ENCODE peak calls at places on chromosomes 7 and 10, in six cellular contexts. J is body of pancreas, O is substantia nigra, B is PC-9, Z is caudate nucleus, K is heart right ventricle. U is an unnamed sample.

GRCh38 chr7:108402865-108403264 is 53.4 kb downstream of the NRCAM start:
- DNase-seq in J (peak), O (no peak), B (no peak), Z (no peak), K (no peak), U (no peak)

GRCh38 chr7:99004216-99004615 is 125.9 kb downstream of the TRRAP start:
- DNase-seq in J (no peak), O (no peak), B (no peak), Z (no peak), K (no peak), U (no peak)

GRCh38 chr10:128963246-128964099 is 503.6 kb upstream of the MGMT start:
- DNase-seq in J (no peak), O (no peak), B (no peak), Z (peak), K (no peak), U (no peak)

GRCh38 chr10:111200505-111201186 is 123.8 kb downstream of the ADRA2A start:
- DNase-seq in J (peak), O (no peak), B (no peak), Z (no peak), K (no peak), U (peak)

GRCh38 chr10:28554952-28555351 is 22.0 kb downstream of the WAC start:
- DNase-seq in J (no peak), O (no peak), B (no peak), Z (no peak), K (no peak), U (no peak)

GRCh38 chr10:125554016-125554703 is 128.8 kb downstream of the TEX36 start:
- DNase-seq in J (no peak), O (no peak), B (no peak), Z (no peak), K (no peak), U (no peak)

GRCh38 chr7:98872328-98872924 is 2.6 kb upstream of the TMEM130 start:
- DNase-seq in J (no peak), O (no peak), B (no peak), Z (no peak), K (no peak), U (no peak)

GRCh38 chr7:29647020-29647654 is 83.5 kb downstream of the PRR15 start:
- DNase-seq in J (no peak), O (no peak), B (no peak), Z (peak), K (no peak), U (no peak)

DNA sequence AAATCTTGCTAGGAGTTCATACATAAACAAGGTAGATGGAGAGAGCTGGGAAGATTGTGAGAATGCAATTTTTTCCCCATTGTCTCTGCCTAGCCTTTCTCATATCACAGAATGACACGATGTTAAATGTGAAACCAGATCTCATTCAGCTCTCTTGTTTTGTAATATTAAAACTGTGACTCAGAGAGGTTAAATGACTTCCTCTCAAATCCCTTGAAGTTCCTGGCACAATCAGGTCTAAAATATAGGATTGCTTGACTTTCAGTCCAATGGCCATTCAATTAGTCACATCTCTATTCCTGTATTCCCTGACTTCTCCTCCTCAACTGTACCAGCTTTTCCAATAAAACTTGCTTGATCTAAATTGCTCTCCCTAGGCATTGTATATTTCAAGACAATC is 3.1 kb downstream of the ANKRD22 start:
- DNase-seq in J (no peak), O (no peak), B (peak), Z (no peak), K (no peak), U (no peak)
- H3K27ac ChIP-seq in J (peak), O (no peak), B (peak), Z (no peak), K (peak), U (no peak)

GRCh38 chr7:116353614-116354013 is 143.3 kb downstream of the TES start:
- DNase-seq in J (peak), O (no peak), B (no peak), Z (no peak), K (peak), U (peak)
- H3K27ac ChIP-seq in J (peak), O (no peak), B (peak), Z (no peak), K (peak), U (peak)

DNA sequence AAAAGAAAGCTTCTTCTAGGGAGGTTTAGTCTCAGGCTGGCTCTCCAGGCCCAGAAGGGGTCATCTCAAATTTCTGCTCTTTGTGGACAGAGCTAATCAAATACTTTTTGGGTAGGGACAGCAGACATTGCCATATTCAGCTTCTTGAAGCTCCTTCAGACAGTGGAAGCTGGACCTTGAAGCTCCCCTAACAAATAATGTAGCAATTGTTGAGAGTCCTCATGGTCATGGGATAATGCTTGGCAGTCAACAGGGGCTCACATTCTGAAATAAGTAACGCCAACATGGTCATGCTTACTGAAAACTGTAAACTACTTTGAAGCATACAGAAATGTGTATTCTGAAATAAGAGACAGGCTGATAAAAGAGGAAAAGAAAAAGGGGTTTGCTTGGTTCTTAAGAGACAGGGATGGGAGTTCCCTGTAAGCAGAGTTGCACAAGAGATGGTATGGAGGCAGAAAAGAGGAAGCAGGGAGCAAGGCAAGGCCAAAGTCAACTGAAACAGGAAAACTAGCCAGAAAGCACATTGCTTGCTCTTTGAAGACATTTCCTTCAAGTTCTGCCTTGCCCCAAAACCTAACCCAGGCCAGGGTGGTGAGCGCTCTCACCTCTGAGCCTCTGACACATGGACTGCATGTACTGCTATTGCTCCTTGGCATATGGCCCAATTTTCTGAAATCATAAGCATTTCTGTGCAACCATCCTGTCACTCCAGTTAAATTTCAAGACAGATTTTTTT is 53.1 kb upstream of the KMT2E start:
- DNase-seq in J (no peak), O (no peak), B (no peak), Z (peak), K (no peak), U (no peak)
- H3K27ac ChIP-seq in J (peak), O (no peak), B (no peak), Z (peak), K (peak), U (peak)

DNA sequence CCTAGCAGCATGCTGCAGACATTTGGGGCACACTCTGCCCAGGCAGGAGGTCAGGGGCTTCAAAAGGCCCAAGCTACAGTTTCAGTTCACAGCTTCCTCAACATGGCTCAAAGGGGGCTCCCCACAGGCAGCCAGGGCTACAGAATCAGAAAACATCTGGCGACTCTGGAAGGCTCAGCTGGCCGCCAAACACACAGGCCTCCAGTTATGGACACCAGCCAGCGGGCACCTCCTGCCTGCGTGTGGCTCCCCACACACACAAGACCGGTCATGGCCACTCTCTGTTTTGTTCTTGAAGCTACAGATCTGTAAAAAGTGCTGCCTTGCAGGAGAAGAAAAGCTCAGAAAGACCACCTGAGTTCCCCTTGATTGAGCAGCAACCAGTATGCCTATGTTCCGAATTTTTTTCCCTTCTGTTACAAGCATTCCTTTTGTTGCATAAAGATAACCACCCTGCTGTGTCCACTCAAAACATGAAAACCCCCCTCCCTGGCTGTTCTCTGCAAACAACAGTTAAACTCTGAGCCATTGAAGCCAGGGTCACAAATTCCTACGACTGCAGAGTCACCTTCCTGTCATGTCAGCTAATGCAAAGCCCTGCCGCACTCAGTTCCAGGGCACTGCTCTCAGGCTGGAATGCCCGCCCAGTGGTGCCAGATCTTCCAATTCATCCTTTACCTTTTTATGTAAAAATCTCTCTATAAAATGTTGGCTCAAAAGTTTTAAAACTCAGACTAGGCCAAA is 33.6 kb downstream of the VSTM4 start:
- DNase-seq in J (no peak), O (peak), B (no peak), Z (no peak), K (peak), U (no peak)
- H3K27ac ChIP-seq in J (no peak), O (peak), B (no peak), Z (no peak), K (peak), U (no peak)

GRCh38 chr10:4066581-4067403 is 281.8 kb upstream of the KLF6 start:
- DNase-seq in J (no peak), O (no peak), B (no peak), Z (no peak), K (no peak), U (no peak)
- H3K27ac ChIP-seq in J (no peak), O (no peak), B (no peak), Z (no peak), K (no peak), U (peak)

DNA sequence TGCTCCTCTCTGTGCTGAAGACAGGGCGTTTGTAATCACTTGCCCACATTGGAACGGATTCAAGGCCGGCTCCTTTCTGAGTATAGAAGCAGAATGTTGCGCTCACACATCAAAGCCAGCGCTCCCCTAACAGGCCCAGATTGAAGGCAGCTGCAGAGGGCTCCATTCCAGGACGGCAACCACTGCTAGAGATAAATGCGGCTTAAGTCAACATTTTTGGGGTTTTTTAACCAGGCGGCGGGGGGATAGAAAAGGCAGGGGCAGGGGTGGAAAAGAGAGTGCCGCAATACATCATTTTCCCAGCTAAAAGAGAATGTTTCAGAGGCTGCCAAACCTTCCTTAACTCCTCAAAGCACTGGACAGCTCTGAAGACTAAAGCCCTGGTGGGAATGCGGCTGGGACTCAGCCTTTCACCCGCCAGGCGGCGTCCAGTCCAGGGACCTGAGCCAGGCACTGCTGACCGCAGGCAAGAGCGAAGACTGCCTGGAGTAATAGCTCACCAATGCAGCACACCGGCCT is 189.6 kb downstream of the TNS3 start:
- DNase-seq in J (peak), O (peak), B (no peak), Z (peak), K (peak), U (no peak)
- H3K27ac ChIP-seq in J (peak), O (no peak), B (no peak), Z (no peak), K (no peak), U (no peak)

GRCh38 chr10:119409906-119410305 is 132.6 kb downstream of the RGS10 start:
- DNase-seq in J (peak), O (no peak), B (no peak), Z (no peak), K (peak), U (peak)
- H3K27ac ChIP-seq in J (peak), O (no peak), B (no peak), Z (no peak), K (peak), U (peak)

GRCh38 chr10:74587109-74587508 is 239.3 kb upstream of the KAT6B start:
- DNase-seq in J (no peak), O (no peak), B (no peak), Z (no peak), K (no peak), U (no peak)

GRCh38 chr10:74585231-74586087 is 240.9 kb upstream of the KAT6B start:
- DNase-seq in J (peak), O (peak), B (no peak), Z (peak), K (no peak), U (no peak)

GRCh38 chr10:74586088-74586585 is 240.3 kb upstream of the KAT6B start:
- DNase-seq in J (peak), O (no peak), B (no peak), Z (no peak), K (peak), U (no peak)

GRCh38 chr10:74593470-74593869 is 232.9 kb upstream of the KAT6B start:
- DNase-seq in J (no peak), O (no peak), B (no peak), Z (no peak), K (no peak), U (no peak)

DNA sequence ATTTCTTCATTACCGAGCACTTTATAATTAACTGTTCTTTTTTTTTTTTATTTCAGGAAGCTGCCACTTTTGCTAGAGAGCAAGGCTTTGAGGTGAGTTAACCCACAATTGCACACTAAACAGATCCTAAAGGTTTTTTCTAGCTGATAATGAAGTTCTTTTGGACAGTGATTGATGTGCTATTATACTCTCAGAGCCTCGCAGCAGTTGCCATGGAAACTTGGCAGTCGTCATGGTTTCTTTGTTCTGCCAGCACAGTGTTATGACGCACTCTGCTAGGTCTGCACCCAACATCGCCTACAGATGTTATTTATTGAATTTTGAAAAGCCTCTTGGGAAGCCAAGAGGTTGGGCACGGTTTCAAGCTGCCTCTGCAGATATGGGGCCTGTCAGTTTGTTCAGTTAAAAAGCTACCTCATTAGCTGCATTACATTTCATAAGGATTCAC is 237.2 kb upstream of the KAT6B start:
- DNase-seq in J (peak), O (peak), B (no peak), Z (peak), K (peak), U (peak)
- H3K27ac ChIP-seq in J (peak), O (no peak), B (no peak), Z (peak), K (peak), U (peak)

GRCh38 chr7:155120460-155120859 is 50.3 kb downstream of the HTR5A start:
- DNase-seq in J (no peak), O (no peak), B (no peak), Z (no peak), K (no peak), U (no peak)
- H3K27ac ChIP-seq in J (no peak), O (no peak), B (no peak), Z (no peak), K (no peak), U (no peak)

U was measured in transverse colon.